ENCODE peak calls at places on chromosomes 7 and 10, in six cellular contexts. E is neural progenitor cell; I is HS-5; W is activated CD8-positive, alpha-beta memory T cell treated with anti-CD3 and anti-CD28 coated beads for 24 hours; Z is RKO; F is activated T-helper 1 cell treated with Interleukin-2 at 50 U/mL for 16 hours. V is an unnamed sample.

GRCh38 chr7:131164025-131164899 is 163.4 kb upstream of the MKLN1 start:
- DNase-seq in E (no peak), I (peak; percentile 86), W (no peak), Z (peak; percentile 89), F (no peak), V (no peak)

GRCh38 chr10:65176994-65177393 is 1655.8 kb downstream of the REEP3 start:
- DNase-seq in E (no peak), I (no peak), W (no peak), Z (no peak), F (no peak), V (no peak)

GRCh38 chr7:157843336-157844140 is 506.7 kb downstream of the DNAJB6 start:
- DNase-seq in E (no peak), I (no peak), W (no peak), Z (no peak), F (no peak), V (no peak)

GRCh38 chr10:69567920-69568319 is 5.3 kb downstream of the NEUROG3 start:
- DNase-seq in E (peak; percentile 92), I (no peak), W (peak; percentile 66), Z (no peak), F (no peak), V (no peak)

GRCh38 chr10:126397640-126398382 is 9.5 kb upstream of the ADAM12 start:
- DNase-seq in E (peak; percentile 68), I (peak; percentile 95), W (no peak), Z (peak; percentile 73), F (no peak), V (no peak)

GRCh38 chr7:94056796-94057207 is 52.6 kb upstream of the BET1 start:
- DNase-seq in E (peak; percentile 43), I (peak; percentile 91), W (no peak), Z (peak; percentile 70), F (no peak), V (no peak)

GRCh38 chr10:34255075-34255474 is 560.0 kb downstream of the PARD3 start:
- DNase-seq in E (no peak), I (no peak), W (no peak), Z (no peak), F (no peak), V (no peak)

GRCh38 chr7:69211336-69211735 is 386.9 kb upstream of the AUTS2 start:
- DNase-seq in E (no peak), I (no peak), W (no peak), Z (no peak), F (no peak), V (no peak)

GRCh38 chr7:78463039-78463438 is 664.5 kb downstream of the PHTF2 start:
- DNase-seq in E (no peak), I (no peak), W (no peak), Z (no peak), F (no peak), V (no peak)

GRCh38 chr7:40704172-40704571 is 569.4 kb downstream of the SUGCT start:
- DNase-seq in E (no peak), I (no peak), W (no peak), Z (no peak), F (no peak), V (no peak)

GRCh38 chr10:131461093-131461492 is 149.6 kb upstream of the TCERG1L start:
- DNase-seq in E (no peak), I (no peak), W (no peak), Z (no peak), F (no peak), V (no peak)

GRCh38 chr7:83468251-83468739 is 180.6 kb downstream of the SEMA3E start:
- DNase-seq in E (peak; percentile 75), I (peak; percentile 96), W (no peak), Z (peak; percentile 98), F (no peak), V (peak; percentile 24)

GRCh38 chr10:71266147-71266917 is 52.7 kb upstream of the SLC29A3 start:
- DNase-seq in E (no peak), I (no peak), W (no peak), Z (no peak), F (no peak), V (peak; percentile 72)

GRCh38 chr10:129917936-129918335 is 46.1 kb downstream of the EBF3 start:
- DNase-seq in E (no peak), I (no peak), W (no peak), Z (no peak), F (no peak), V (no peak)

GRCh38 chr10:72981882-72982529 is 27.4 kb upstream of the PLA2G12B start:
- DNase-seq in E (no peak), I (no peak), W (no peak), Z (no peak), F (no peak), V (no peak)

GRCh38 chr10:99849525-99849924 is 67.1 kb downstream of the ABCC2 start:
- DNase-seq in E (no peak), I (no peak), W (no peak), Z (no peak), F (no peak), V (no peak)

GRCh38 chr7:74587435-74588126 is 69.9 kb upstream of the GTF2I start:
- DNase-seq in E (peak; percentile 57), I (peak; percentile 82), W (no peak), Z (peak; percentile 77), F (no peak), V (peak; percentile 90)

GRCh38 chr7:125391921-125392320 is 462.3 kb upstream of the POT1 start:
- DNase-seq in E (no peak), I (no peak), W (no peak), Z (no peak), F (no peak), V (no peak)

GRCh38 chr10:44935201-44935960 is 24.2 kb upstream of the RASSF4 start:
- DNase-seq in E (no peak), I (peak; percentile 23), W (peak; percentile 28), Z (no peak), F (no peak), V (no peak)

GRCh38 chr10:131937832-131938231 is 37.0 kb downstream of the PPP2R2D start:
- DNase-seq in E (no peak), I (no peak), W (no peak), Z (no peak), F (no peak), V (no peak)

GRCh38 chr7:101058355-101058754 is 26.9 kb upstream of the TRIM56 start:
- DNase-seq in E (peak; percentile 86), I (no peak), W (peak; percentile 78), Z (peak; percentile 78), F (peak; percentile 9), V (peak; percentile 48)

GRCh38 chr7:32158076-32158475 is 87.9 kb upstream of the PDE1C start:
- DNase-seq in E (no peak), I (no peak), W (no peak), Z (no peak), F (no peak), V (no peak)

GRCh38 chr7:121164247-121164646 is 164.6 kb upstream of the WNT16 start:
- DNase-seq in E (peak; percentile 5), I (no peak), W (no peak), Z (no peak), F (no peak), V (no peak)

GRCh38 chr10:689433-690226 is at the start of gene DIP2C:
- DNase-seq in E (peak; percentile 94), I (no peak), W (no peak), Z (peak; percentile 75), F (no peak), V (peak; percentile 83)

GRCh38 chr10:61957806-61958205 is 56.3 kb downstream of the ARID5B start:
- DNase-seq in E (no peak), I (no peak), W (no peak), Z (no peak), F (no peak), V (no peak)

GRCh38 chr7:101550641-101551531 is 78.2 kb downstream of the MYL10 start:
- DNase-seq in E (peak; percentile 84), I (no peak), W (no peak), Z (no peak), F (no peak), V (no peak)

GRCh38 chr7:157020514-157021070 is 10.1 kb upstream of the MNX1 start:
- DNase-seq in E (peak; percentile 57), I (no peak), W (no peak), Z (no peak), F (no peak), V (no peak)

GRCh38 chr7:155540553-155540952 is 5.8 kb downstream of the CNPY1 start:
- DNase-seq in E (no peak), I (no peak), W (no peak), Z (no peak), F (no peak), V (no peak)

GRCh38 chr7:143467724-143468123 is 9.9 kb upstream of the TAS2R41 start:
- DNase-seq in E (no peak), I (no peak), W (no peak), Z (no peak), F (no peak), V (no peak)

GRCh38 chr7:44965937-44966730 is 12.7 kb downstream of the MYO1G start:
- DNase-seq in E (no peak), I (no peak), W (peak; percentile 56), Z (no peak), F (no peak), V (no peak)

GRCh38 chr7:157893535-157894044 is 556.8 kb downstream of the DNAJB6 start:
- DNase-seq in E (no peak), I (no peak), W (no peak), Z (no peak), F (no peak), V (no peak)

GRCh38 chr7:7321681-7322080 is 139.3 kb downstream of the C1GALT1 start:
- DNase-seq in E (no peak), I (no peak), W (no peak), Z (no peak), F (no peak), V (no peak)

GRCh38 chr7:43430412-43430811 is 152.5 kb upstream of the STK17A start:
- DNase-seq in E (no peak), I (no peak), W (no peak), Z (no peak), F (no peak), V (no peak)

GRCh38 chr10:42769653-42770052 is 12.9 kb upstream of the BMS1 start:
- DNase-seq in E (no peak), I (no peak), W (no peak), Z (peak; percentile 77), F (no peak), V (no peak)

V was measured in ovary.